ENCODE peak calls at places on chromosomes 3 and 15, in eight cellular contexts. One of them, this sample, is unnamed.

GRCh38 chr3:19073341-19074105 is 74.8 kb upstream of the KCNH8 start:
- DNase-seq in amniotic stem cell: no peak
- DNase-seq in cardiac muscle cell: no peak
- DNase-seq in stimulated activated CD4-positive, alpha-beta T cell treated with anti-CD3 and anti-CD28 coated beads, Interleukin-2, amount 100 ng/mL, for 4 hours: no peak
- DNase-seq in IMR-90: no peak
- DNase-seq in endodermal cell: no peak
- DNase-seq in nucleus accumbens: no peak
- DNase-seq in HEK293T: no peak
- DNase-seq in this sample: no peak

GRCh38 chr3:14243782-14244181 is 65.2 kb downstream of the LSM3 start:
- DNase-seq in HEK293T: no peak
- DNase-seq in IMR-90: no peak
- DNase-seq in stimulated activated CD4-positive, alpha-beta T cell treated with anti-CD3 and anti-CD28 coated beads, Interleukin-2, amount 100 ng/mL, for 4 hours: no peak
- DNase-seq in amniotic stem cell: no peak
- DNase-seq in endodermal cell: peak; percentile 34
- DNase-seq in nucleus accumbens: no peak
- DNase-seq in cardiac muscle cell: no peak
- DNase-seq in this sample: no peak

GRCh38 chr3:129038121-129038855 is 22.3 kb upstream of the GP9 start:
- DNase-seq in endodermal cell: peak; percentile 47
- DNase-seq in HEK293T: no peak
- DNase-seq in amniotic stem cell: no peak
- DNase-seq in nucleus accumbens: no peak
- DNase-seq in cardiac muscle cell: no peak
- DNase-seq in stimulated activated CD4-positive, alpha-beta T cell treated with anti-CD3 and anti-CD28 coated beads, Interleukin-2, amount 100 ng/mL, for 4 hours: no peak
- DNase-seq in IMR-90: no peak
- DNase-seq in this sample: no peak

GRCh38 chr3:187066228-187066995 is 72.9 kb downstream of the RPL39L start:
- DNase-seq in amniotic stem cell: no peak
- DNase-seq in nucleus accumbens: no peak
- DNase-seq in stimulated activated CD4-positive, alpha-beta T cell treated with anti-CD3 and anti-CD28 coated beads, Interleukin-2, amount 100 ng/mL, for 4 hours: peak; percentile 55
- DNase-seq in cardiac muscle cell: peak; percentile 57
- DNase-seq in IMR-90: peak; percentile 11
- DNase-seq in endodermal cell: peak; percentile 92
- DNase-seq in HEK293T: peak; percentile 44
- DNase-seq in this sample: no peak

GRCh38 chr3:135908225-135908624 is 57.3 kb upstream of the PPP2R3A start:
- DNase-seq in stimulated activated CD4-positive, alpha-beta T cell treated with anti-CD3 and anti-CD28 coated beads, Interleukin-2, amount 100 ng/mL, for 4 hours: no peak
- DNase-seq in IMR-90: peak; percentile 33
- DNase-seq in amniotic stem cell: no peak
- DNase-seq in cardiac muscle cell: no peak
- DNase-seq in nucleus accumbens: no peak
- DNase-seq in HEK293T: no peak
- DNase-seq in endodermal cell: peak; percentile 59
- DNase-seq in this sample: no peak

GRCh38 chr15:39747326-39747725 is 35.3 kb downstream of the FSIP1 start:
- DNase-seq in stimulated activated CD4-positive, alpha-beta T cell treated with anti-CD3 and anti-CD28 coated beads, Interleukin-2, amount 100 ng/mL, for 4 hours: no peak
- DNase-seq in HEK293T: no peak
- DNase-seq in amniotic stem cell: peak; percentile 30
- DNase-seq in cardiac muscle cell: peak; percentile 64
- DNase-seq in IMR-90: peak; percentile 84
- DNase-seq in nucleus accumbens: no peak
- DNase-seq in endodermal cell: no peak
- DNase-seq in this sample: no peak

GRCh38 chr3:10205461-10206165 is 40.9 kb downstream of the IRAK2 start:
- DNase-seq in IMR-90: peak; percentile 95
- DNase-seq in HEK293T: no peak
- DNase-seq in endodermal cell: no peak
- DNase-seq in cardiac muscle cell: peak; percentile 85
- DNase-seq in stimulated activated CD4-positive, alpha-beta T cell treated with anti-CD3 and anti-CD28 coated beads, Interleukin-2, amount 100 ng/mL, for 4 hours: no peak
- DNase-seq in amniotic stem cell: peak; percentile 70
- DNase-seq in nucleus accumbens: no peak
- DNase-seq in this sample: no peak

GRCh38 chr3:135099734-135100348 is 304.8 kb downstream of the EPHB1 start:
- DNase-seq in amniotic stem cell: no peak
- DNase-seq in nucleus accumbens: no peak
- DNase-seq in IMR-90: no peak
- DNase-seq in stimulated activated CD4-positive, alpha-beta T cell treated with anti-CD3 and anti-CD28 coated beads, Interleukin-2, amount 100 ng/mL, for 4 hours: no peak
- DNase-seq in endodermal cell: no peak
- DNase-seq in cardiac muscle cell: no peak
- DNase-seq in HEK293T: no peak
- DNase-seq in this sample: no peak

This sample was measured in tibial nerve.